ENCODE peak calls at places on chromosomes 3 and 15, in five cellular contexts. C is cardiac muscle cell, G is transverse colon, Q is lung, U is choroid plexus epithelial cell. F is an unnamed sample.

GRCh38 chr3:65006300-65006739 is 318.5 kb upstream of the ADAMTS9 start:
- DNase-seq in C (peak; percentile 86), G (no peak), Q (no peak), U (peak; percentile 89), F (no peak)

GRCh38 chr3:75294124-75294523 is 370.0 kb upstream of the FRG2C start:
- DNase-seq in C (peak; percentile 35), G (peak; percentile 13), Q (peak; percentile 40), U (peak; percentile 36), F (no peak)

GRCh38 chr15:63089260-63090043 is 32.2 kb upstream of the LACTB start:
- DNase-seq in C (peak; percentile 92), G (peak; percentile 38), Q (no peak), U (peak; percentile 91), F (no peak)

GRCh38 chr3:130835483-130835882 is 58.4 kb upstream of the ATP2C1 start:
- DNase-seq in C (peak; percentile 72), G (no peak), Q (no peak), U (no peak), F (no peak)

GRCh38 chr3:184143327-184143726 is 8.2 kb downstream of the EIF2B5 start:
- DNase-seq in C (no peak), G (no peak), Q (no peak), U (no peak), F (no peak)

GRCh38 chr15:85589873-85590272 is 204.9 kb downstream of the KLHL25 start:
- DNase-seq in C (peak; percentile 63), G (no peak), Q (no peak), U (peak; percentile 67), F (no peak)

GRCh38 chr3:107959767-107960166 is 131.1 kb downstream of the CD47 start:
- DNase-seq in C (peak; percentile 91), G (no peak), Q (no peak), U (peak; percentile 37), F (no peak)

GRCh38 chr3:180990494-180990893 is 958 bp upstream of the DNAJC19 start:
- DNase-seq in C (no peak), G (no peak), Q (no peak), U (no peak), F (no peak)

GRCh38 chr15:76059320-76060097 is at the start of gene TMEM266:
- DNase-seq in C (peak; percentile 20), G (peak; percentile 15), Q (no peak), U (peak; percentile 8), F (no peak)

GRCh38 chr3:101625879-101626278 is 51.1 kb downstream of the ZBTB11 start:
- DNase-seq in C (no peak), G (no peak), Q (no peak), U (no peak), F (no peak)

GRCh38 chr3:67090472-67090871 is 92.4 kb downstream of the KBTBD8 start:
- DNase-seq in C (peak; percentile 42), G (no peak), Q (no peak), U (peak; percentile 72), F (no peak)

GRCh38 chr3:194313642-194314430 is 37.3 kb downstream of the CPN2 start:
- DNase-seq in C (peak; percentile 77), G (peak; percentile 39), Q (no peak), U (no peak), F (no peak)

GRCh38 chr3:128485283-128486156 is 7.5 kb downstream of the GATA2 start:
- DNase-seq in C (no peak), G (no peak), Q (no peak), U (no peak), F (no peak)

GRCh38 chr3:195750797-195751520 is 30.2 kb downstream of the MUC20 start:
- DNase-seq in C (no peak), G (no peak), Q (no peak), U (no peak), F (no peak)

GRCh38 chr3:142240708-142241107 is 15.3 kb upstream of the GK5 start:
- DNase-seq in C (no peak), G (no peak), Q (no peak), U (no peak), F (no peak)

GRCh38 chr3:136751259-136752045 is 726 bp downstream of the STAG1 start:
- DNase-seq in C (peak; percentile 85), G (peak; percentile 81), Q (peak; percentile 74), U (peak; percentile 82), F (no peak)

GRCh38 chr3:64916937-64917336 is 229.1 kb upstream of the ADAMTS9 start:
- DNase-seq in C (no peak), G (no peak), Q (no peak), U (no peak), F (no peak)

GRCh38 chr3:130821821-130822220 is 72.1 kb upstream of the ATP2C1 start:
- DNase-seq in C (no peak), G (no peak), Q (no peak), U (no peak), F (no peak)

GRCh38 chr3:117665311-117665710 is 955.7 kb downstream of the TUSC7 start:
- DNase-seq in C (no peak), G (peak; percentile 17), Q (no peak), U (no peak), F (peak; percentile 63)

GRCh38 chr3:127732303-127732702 is 59.6 kb downstream of the ABTB1 start:
- DNase-seq in C (no peak), G (no peak), Q (no peak), U (no peak), F (no peak)

GRCh38 chr3:74469713-74470112 is 144.7 kb downstream of the CNTN3 start:
- DNase-seq in C (no peak), G (no peak), Q (no peak), U (no peak), F (no peak)

GRCh38 chr15:39461536-39462140 is 119.2 kb upstream of the THBS1 start:
- DNase-seq in C (peak; percentile 58), G (no peak), Q (peak; percentile 43), U (peak; percentile 47), F (no peak)

GRCh38 chr15:34435658-34436057 is 1.9 kb downstream of the GOLGA8A start:
- DNase-seq in C (no peak), G (no peak), Q (no peak), U (no peak), F (no peak)
- H3K4me3 ChIP-seq in C (no peak overlapping the region), G (no peak overlapping the region), Q (no peak overlapping the region), U (no peak overlapping the region), F (peak overlapping the region; percentile 50)

GRCh38 chr3:58577269-58577821 is at the start of gene FAM107A:
- DNase-seq in C (peak; percentile 80), G (peak; percentile 39), Q (peak; percentile 42), U (peak; percentile 57), F (peak; percentile 47)
- H3K4me3 ChIP-seq in C (no peak within 1 kb of the TSS), G (peak within 1 kb of the TSS; percentile 20), Q (peak within 1 kb of the TSS; percentile 47), U (no peak within 1 kb of the TSS), F (no peak within 1 kb of the TSS)

GRCh38 chr3:55481918-55482495 is 5.1 kb downstream of the WNT5A start:
- DNase-seq in C (peak; percentile 40), G (no peak), Q (no peak), U (peak; percentile 52), F (no peak)
- H3K4me3 ChIP-seq in C (peak overlapping the region; percentile 70), G (peak overlapping the region; percentile 28), Q (no peak overlapping the region), U (peak overlapping the region; percentile 70), F (no peak overlapping the region)

DNA sequence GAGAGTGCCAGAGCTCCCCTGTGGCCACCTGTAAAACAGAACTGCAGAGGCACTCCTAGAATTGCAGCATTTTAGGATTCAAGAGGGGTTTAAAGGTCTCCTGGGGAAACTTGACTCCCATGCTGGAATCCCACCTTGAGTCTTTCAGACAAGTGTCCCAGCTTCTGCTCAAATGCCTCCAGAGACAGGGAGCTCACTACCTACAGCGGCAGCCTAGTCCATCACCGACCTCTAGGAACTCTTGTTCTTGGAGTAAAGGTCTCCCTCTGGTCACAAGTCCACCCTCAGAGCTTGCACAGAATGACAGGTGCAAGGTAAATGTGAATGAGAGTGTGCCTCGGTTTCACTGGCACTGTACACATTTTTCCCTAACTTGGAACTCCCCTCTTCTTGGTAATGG is 72.0 kb downstream of the NUP210 start:
- DNase-seq in C (no peak), G (no peak), Q (no peak), U (no peak), F (no peak)
- H3K4me3 ChIP-seq in C (no peak overlapping the region), G (no peak overlapping the region), Q (no peak overlapping the region), U (no peak overlapping the region), F (no peak overlapping the region)

GRCh38 chr15:100340721-100341661 is 784 bp downstream of the ADAMTS17 start:
- DNase-seq in C (no peak), G (peak; percentile 41), Q (no peak), U (no peak), F (no peak)
- H3K4me3 ChIP-seq in C (peak overlapping the region; percentile 76), G (peak overlapping the region; percentile 75), Q (peak overlapping the region; percentile 70), U (no peak overlapping the region), F (peak overlapping the region; percentile 65)

GRCh38 chr3:60056394-60056793 is 1006.6 kb upstream of the CFAP20DC start:
- DNase-seq in C (no peak), G (no peak), Q (no peak), U (no peak), F (no peak)
- H3K4me3 ChIP-seq in C (no peak overlapping the region), G (no peak overlapping the region), Q (no peak overlapping the region), U (no peak overlapping the region), F (no peak overlapping the region)

GRCh38 chr3:135516143-135516542 is 449.4 kb upstream of the PPP2R3A start:
- DNase-seq in C (peak; percentile 2), G (no peak), Q (no peak), U (no peak), F (no peak)
- H3K4me3 ChIP-seq in C (no peak overlapping the region), G (no peak overlapping the region), Q (no peak overlapping the region), U (no peak overlapping the region), F (no peak overlapping the region)

GRCh38 chr3:124731760-124732159 is 1.5 kb downstream of the UMPS start:
- DNase-seq in C (no peak), G (no peak), Q (no peak), U (no peak), F (no peak)
- H3K4me3 ChIP-seq in C (no peak overlapping the region), G (no peak overlapping the region), Q (no peak overlapping the region), U (no peak overlapping the region), F (peak overlapping the region; percentile 90)

F was measured in LNCaP clone FGC.